ENCODE peak calls at places on chromosomes 4 and X, in nine cellular contexts. One of them, this sample, is unnamed.

GRCh38 chr4:62225972-62226371 is 1025.8 kb downstream of the ADGRL3 start:
- DNase-seq in AG04450: no peak
- DNase-seq in body of pancreas: no peak
- DNase-seq in CD4-positive, alpha-beta memory T cell: no peak
- DNase-seq in esophagus squamous epithelium: no peak
- DNase-seq in IMR-90: no peak
- DNase-seq in aorta: no peak
- DNase-seq in HCT116: no peak
- DNase-seq in right lobe of liver: no peak
- DNase-seq in this sample: peak

GRCh38 chr4:158775091-158775651 is 6.3 kb downstream of the FNIP2 start:
- DNase-seq in AG04450: no peak
- DNase-seq in body of pancreas: no peak
- DNase-seq in CD4-positive, alpha-beta memory T cell: no peak
- DNase-seq in esophagus squamous epithelium: no peak
- DNase-seq in IMR-90: peak
- DNase-seq in aorta: no peak
- DNase-seq in HCT116: no peak
- DNase-seq in right lobe of liver: no peak
- DNase-seq in this sample: no peak

GRCh38 chrX:143634373-143634685 is 1.6 kb downstream of the SLITRK4 start:
- DNase-seq in AG04450: no peak
- DNase-seq in body of pancreas: peak
- DNase-seq in CD4-positive, alpha-beta memory T cell: no peak
- DNase-seq in esophagus squamous epithelium: no peak
- DNase-seq in IMR-90: no peak
- DNase-seq in aorta: no peak
- DNase-seq in HCT116: no peak
- DNase-seq in right lobe of liver: no peak
- DNase-seq in this sample: no peak

GRCh38 chr4:105135746-105136145 is 10.9 kb upstream of the TET2 start:
- DNase-seq in AG04450: no peak
- DNase-seq in body of pancreas: no peak
- DNase-seq in CD4-positive, alpha-beta memory T cell: no peak
- DNase-seq in esophagus squamous epithelium: no peak
- DNase-seq in IMR-90: no peak
- DNase-seq in aorta: no peak
- DNase-seq in HCT116: no peak
- DNase-seq in right lobe of liver: no peak
- DNase-seq in this sample: no peak

GRCh38 chr4:168631241-168632151 is 134.6 kb downstream of the PALLD start:
- DNase-seq in AG04450: no peak
- DNase-seq in body of pancreas: peak
- DNase-seq in CD4-positive, alpha-beta memory T cell: no peak
- DNase-seq in esophagus squamous epithelium: no peak
- DNase-seq in IMR-90: peak
- DNase-seq in aorta: peak
- DNase-seq in HCT116: no peak
- DNase-seq in right lobe of liver: peak
- DNase-seq in this sample: peak

GRCh38 chr4:128512161-128512560 is 224.5 kb upstream of the PGRMC2 start:
- DNase-seq in AG04450: no peak
- DNase-seq in body of pancreas: no peak
- DNase-seq in CD4-positive, alpha-beta memory T cell: no peak
- DNase-seq in esophagus squamous epithelium: no peak
- DNase-seq in IMR-90: no peak
- DNase-seq in aorta: no peak
- DNase-seq in HCT116: no peak
- DNase-seq in right lobe of liver: no peak
- DNase-seq in this sample: no peak

GRCh38 chr4:185541251-185541671 is 6.0 kb upstream of the PDLIM3 start:
- DNase-seq in AG04450: no peak
- DNase-seq in body of pancreas: peak
- DNase-seq in CD4-positive, alpha-beta memory T cell: no peak
- DNase-seq in esophagus squamous epithelium: no peak
- DNase-seq in IMR-90: no peak
- DNase-seq in aorta: peak
- DNase-seq in HCT116: no peak
- DNase-seq in right lobe of liver: no peak
- DNase-seq in this sample: peak

GRCh38 chr4:99382745-99383360 is 30.3 kb upstream of the ADH1C start:
- DNase-seq in AG04450: no peak
- DNase-seq in body of pancreas: peak
- DNase-seq in CD4-positive, alpha-beta memory T cell: no peak
- DNase-seq in esophagus squamous epithelium: no peak
- DNase-seq in IMR-90: peak
- DNase-seq in aorta: no peak
- DNase-seq in HCT116: no peak
- DNase-seq in right lobe of liver: peak
- DNase-seq in this sample: no peak

GRCh38 chr4:111854494-111855087 is 290.7 kb upstream of the FAM241A start:
- DNase-seq in AG04450: peak
- DNase-seq in body of pancreas: peak
- DNase-seq in CD4-positive, alpha-beta memory T cell: no peak
- DNase-seq in esophagus squamous epithelium: no peak
- DNase-seq in IMR-90: peak
- DNase-seq in aorta: no peak
- DNase-seq in HCT116: peak
- DNase-seq in right lobe of liver: no peak
- DNase-seq in this sample: peak

GRCh38 chr4:174056959-174057358 is 226.5 kb downstream of the FBXO8 start:
- DNase-seq in AG04450: no peak
- DNase-seq in body of pancreas: no peak
- DNase-seq in CD4-positive, alpha-beta memory T cell: no peak
- DNase-seq in esophagus squamous epithelium: no peak
- DNase-seq in IMR-90: no peak
- DNase-seq in aorta: no peak
- DNase-seq in HCT116: no peak
- DNase-seq in right lobe of liver: no peak
- DNase-seq in this sample: no peak

GRCh38 chr4:158496030-158496741 is 25.5 kb upstream of the RXFP1 start:
- DNase-seq in AG04450: no peak
- DNase-seq in body of pancreas: peak
- DNase-seq in CD4-positive, alpha-beta memory T cell: no peak
- DNase-seq in esophagus squamous epithelium: no peak
- DNase-seq in IMR-90: no peak
- DNase-seq in aorta: peak
- DNase-seq in HCT116: peak
- DNase-seq in right lobe of liver: no peak
- DNase-seq in this sample: peak

GRCh38 chr4:186685744-186686143 is 37.9 kb downstream of the FAT1 start:
- DNase-seq in AG04450: peak
- DNase-seq in body of pancreas: no peak
- DNase-seq in CD4-positive, alpha-beta memory T cell: no peak
- DNase-seq in esophagus squamous epithelium: no peak
- DNase-seq in IMR-90: peak
- DNase-seq in aorta: no peak
- DNase-seq in HCT116: peak
- DNase-seq in right lobe of liver: no peak
- DNase-seq in this sample: peak

GRCh38 chr4:129278868-129279267 is 182.9 kb downstream of the C4orf33 start:
- DNase-seq in AG04450: no peak
- DNase-seq in body of pancreas: no peak
- DNase-seq in CD4-positive, alpha-beta memory T cell: no peak
- DNase-seq in esophagus squamous epithelium: no peak
- DNase-seq in IMR-90: no peak
- DNase-seq in aorta: no peak
- DNase-seq in HCT116: no peak
- DNase-seq in right lobe of liver: no peak
- DNase-seq in this sample: no peak

GRCh38 chr4:171721937-171722336 is 91.3 kb upstream of the GALNTL6 start:
- DNase-seq in AG04450: no peak
- DNase-seq in body of pancreas: no peak
- DNase-seq in CD4-positive, alpha-beta memory T cell: no peak
- DNase-seq in esophagus squamous epithelium: no peak
- DNase-seq in IMR-90: no peak
- DNase-seq in aorta: no peak
- DNase-seq in HCT116: no peak
- DNase-seq in right lobe of liver: no peak
- DNase-seq in this sample: no peak

GRCh38 chr4:76168688-76169087 is 20.5 kb upstream of the NUP54 start:
- DNase-seq in AG04450: no peak
- DNase-seq in body of pancreas: no peak
- DNase-seq in CD4-positive, alpha-beta memory T cell: no peak
- DNase-seq in esophagus squamous epithelium: no peak
- DNase-seq in IMR-90: no peak
- DNase-seq in aorta: no peak
- DNase-seq in HCT116: no peak
- DNase-seq in right lobe of liver: no peak
- DNase-seq in this sample: no peak

DNA sequence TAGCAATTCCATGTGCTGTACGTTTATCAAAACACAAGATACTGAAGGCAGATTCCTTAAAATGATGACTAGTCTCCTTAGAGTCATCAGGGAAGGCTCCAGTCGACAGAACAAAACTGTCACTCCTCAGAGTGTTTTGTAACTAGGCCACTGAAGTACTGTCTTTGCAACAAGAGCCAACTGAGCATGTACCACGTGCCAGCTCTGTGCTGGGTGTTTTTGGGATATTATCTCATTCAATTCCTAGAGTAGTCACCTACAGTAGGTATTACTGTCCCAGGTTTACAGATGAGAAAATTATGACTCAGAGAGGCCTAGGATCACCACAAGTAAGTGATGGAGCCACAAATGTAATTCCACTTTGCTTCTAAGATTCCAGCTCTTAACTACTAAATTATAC is 18.3 kb upstream of the NUP54 start:
- DNase-seq in AG04450: no peak
- DNase-seq in body of pancreas: no peak
- DNase-seq in CD4-positive, alpha-beta memory T cell: no peak
- DNase-seq in esophagus squamous epithelium: no peak
- DNase-seq in IMR-90: no peak
- DNase-seq in aorta: no peak
- DNase-seq in HCT116: no peak
- DNase-seq in right lobe of liver: no peak
- DNase-seq in this sample: no peak
- H3K4me3 ChIP-seq in AG04450: no peak
- H3K4me3 ChIP-seq in body of pancreas: no peak
- H3K4me3 ChIP-seq in CD4-positive, alpha-beta memory T cell: no peak
- H3K4me3 ChIP-seq in esophagus squamous epithelium: no peak
- H3K4me3 ChIP-seq in IMR-90: no peak
- H3K4me3 ChIP-seq in aorta: no peak
- H3K4me3 ChIP-seq in HCT116: no peak
- H3K4me3 ChIP-seq in right lobe of liver: no peak
- H3K4me3 ChIP-seq in this sample: no peak

GRCh38 chr4:71187399-71188196 is 151.2 kb upstream of the SLC4A4 start:
- DNase-seq in AG04450: no peak
- DNase-seq in body of pancreas: peak
- DNase-seq in CD4-positive, alpha-beta memory T cell: no peak
- DNase-seq in esophagus squamous epithelium: no peak
- DNase-seq in IMR-90: peak
- DNase-seq in aorta: peak
- DNase-seq in HCT116: no peak
- DNase-seq in right lobe of liver: peak
- DNase-seq in this sample: peak
- H3K27ac ChIP-seq in AG04450: peak
- H3K27ac ChIP-seq in body of pancreas: peak
- H3K27ac ChIP-seq in CD4-positive, alpha-beta memory T cell: no peak
- H3K27ac ChIP-seq in esophagus squamous epithelium: peak
- H3K27ac ChIP-seq in IMR-90: peak
- H3K27ac ChIP-seq in aorta: peak
- H3K27ac ChIP-seq in HCT116: no peak
- H3K27ac ChIP-seq in right lobe of liver: peak
- H3K27ac ChIP-seq in this sample: no peak

GRCh38 chr4:76028242-76028859 is 5.1 kb upstream of the CXCL10 start:
- DNase-seq in AG04450: no peak
- DNase-seq in body of pancreas: no peak
- DNase-seq in CD4-positive, alpha-beta memory T cell: peak
- DNase-seq in esophagus squamous epithelium: no peak
- DNase-seq in IMR-90: peak
- DNase-seq in aorta: no peak
- DNase-seq in HCT116: no peak
- DNase-seq in right lobe of liver: no peak
- DNase-seq in this sample: no peak

GRCh38 chr4:76022031-76022430 is 1.3 kb downstream of the CXCL10 start:
- DNase-seq in AG04450: no peak
- DNase-seq in body of pancreas: no peak
- DNase-seq in CD4-positive, alpha-beta memory T cell: no peak
- DNase-seq in esophagus squamous epithelium: no peak
- DNase-seq in IMR-90: no peak
- DNase-seq in aorta: no peak
- DNase-seq in HCT116: no peak
- DNase-seq in right lobe of liver: no peak
- DNase-seq in this sample: no peak

GRCh38 chr4:76024007-76024406 is 710 bp upstream of the CXCL10 start:
- DNase-seq in AG04450: no peak
- DNase-seq in body of pancreas: no peak
- DNase-seq in CD4-positive, alpha-beta memory T cell: no peak
- DNase-seq in esophagus squamous epithelium: no peak
- DNase-seq in IMR-90: no peak
- DNase-seq in aorta: no peak
- DNase-seq in HCT116: no peak
- DNase-seq in right lobe of liver: no peak
- DNase-seq in this sample: no peak

DNA sequence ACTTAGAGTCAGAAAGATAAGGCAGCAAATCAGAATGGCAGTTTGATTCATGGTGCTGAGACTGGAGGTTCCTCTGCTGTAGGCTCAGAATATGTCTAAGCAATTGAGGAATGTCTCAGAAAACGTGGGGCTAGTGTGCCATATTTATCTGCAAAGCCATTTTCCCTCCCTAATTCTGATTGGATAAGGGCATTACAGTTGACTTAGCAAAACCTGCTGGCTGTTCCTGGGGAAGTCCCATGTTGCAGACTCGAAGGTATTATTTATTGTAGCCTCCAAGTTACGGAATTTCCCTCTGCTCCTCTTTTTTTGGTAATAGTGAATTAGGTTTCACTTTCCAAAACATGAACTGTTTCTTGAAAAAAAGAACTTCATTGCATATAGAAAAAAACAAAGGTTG is at the start of gene CXCL10:
- DNase-seq in AG04450: no peak
- DNase-seq in body of pancreas: no peak
- DNase-seq in CD4-positive, alpha-beta memory T cell: peak
- DNase-seq in esophagus squamous epithelium: no peak
- DNase-seq in IMR-90: peak
- DNase-seq in aorta: no peak
- DNase-seq in HCT116: no peak
- DNase-seq in right lobe of liver: no peak
- DNase-seq in this sample: no peak
- H3K4me3 ChIP-seq in AG04450: no peak
- H3K4me3 ChIP-seq in body of pancreas: no peak
- H3K4me3 ChIP-seq in CD4-positive, alpha-beta memory T cell: no peak
- H3K4me3 ChIP-seq in esophagus squamous epithelium: no peak
- H3K4me3 ChIP-seq in IMR-90: no peak
- H3K4me3 ChIP-seq in aorta: no peak
- H3K4me3 ChIP-seq in HCT116: no peak
- H3K4me3 ChIP-seq in right lobe of liver: no peak
- H3K4me3 ChIP-seq in this sample: no peak

DNA sequence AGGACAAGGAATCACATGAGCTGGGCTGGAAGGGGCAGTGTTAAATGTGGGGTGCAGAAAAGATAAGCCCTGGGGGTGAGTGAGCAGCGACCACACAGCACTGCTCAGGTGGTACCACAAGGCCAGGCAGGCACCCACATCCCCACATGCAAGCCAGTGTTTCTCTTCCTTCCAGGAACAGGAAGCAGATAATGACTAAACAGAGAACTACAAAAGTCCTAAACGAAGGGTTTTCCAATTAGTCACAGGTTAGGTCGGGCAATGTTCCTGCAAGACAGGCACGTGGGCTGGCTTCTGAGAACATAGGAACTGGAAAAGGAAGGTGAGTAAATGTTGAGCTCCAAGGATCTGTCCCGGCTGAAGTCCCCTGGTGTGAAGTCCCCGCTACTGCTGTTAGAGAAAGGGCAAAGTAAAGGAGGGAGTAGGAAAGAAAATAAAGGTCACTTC is 19.5 kb downstream of the RELL1 start:
- DNase-seq in AG04450: peak
- DNase-seq in body of pancreas: peak
- DNase-seq in CD4-positive, alpha-beta memory T cell: no peak
- DNase-seq in esophagus squamous epithelium: no peak
- DNase-seq in IMR-90: peak
- DNase-seq in aorta: peak
- DNase-seq in HCT116: peak
- DNase-seq in right lobe of liver: no peak
- DNase-seq in this sample: no peak
- H3K27ac ChIP-seq in AG04450: peak
- H3K27ac ChIP-seq in body of pancreas: peak
- H3K27ac ChIP-seq in CD4-positive, alpha-beta memory T cell: no peak
- H3K27ac ChIP-seq in esophagus squamous epithelium: peak
- H3K27ac ChIP-seq in IMR-90: peak
- H3K27ac ChIP-seq in aorta: no peak
- H3K27ac ChIP-seq in HCT116: peak
- H3K27ac ChIP-seq in right lobe of liver: peak
- H3K27ac ChIP-seq in this sample: peak